ENCODE peak calls at places on chromosomes 11 and 22, in seven cellular contexts. Z, J, O, E, A, K and D are unnamed samples.

GRCh38 chr11:75441804-75442132 is 8.8 kb upstream of the KLHL35 start:
- DNase-seq in Z (no peak), J (peak; percentile 34), O (no peak), E (no peak), A (peak; percentile 65), K (no peak), D (no peak)

GRCh38 chr11:107123022-107123421 is 104.7 kb upstream of the GUCY1A2 start:
- DNase-seq in Z (no peak), J (no peak), O (no peak), E (no peak), A (no peak), K (no peak), D (no peak)

GRCh38 chr11:132220464-132220863 is 850.0 kb downstream of the NTM start:
- DNase-seq in Z (no peak), J (no peak), O (no peak), E (no peak), A (no peak), K (no peak), D (no peak)

GRCh38 chr11:43904737-43905515 is 24.3 kb downstream of the ALKBH3 start:
- DNase-seq in Z (no peak), J (no peak), O (no peak), E (no peak), A (no peak), K (no peak), D (no peak)

GRCh38 chr11:132234878-132235277 is 864.5 kb downstream of the NTM start:
- DNase-seq in Z (no peak), J (no peak), O (no peak), E (no peak), A (no peak), K (no peak), D (no peak)

GRCh38 chr11:102186836-102187235 is 76.6 kb downstream of the YAP1 start:
- DNase-seq in Z (no peak), J (no peak), O (no peak), E (no peak), A (no peak), K (no peak), D (no peak)

GRCh38 chr22:44147821-44148574 is 32.7 kb upstream of the PARVG start:
- DNase-seq in Z (no peak), J (no peak), O (no peak), E (peak; percentile 30), A (no peak), K (no peak), D (no peak)

GRCh38 chr22:29947410-29948387 is 64.7 kb downstream of the MTMR3 start:
- DNase-seq in Z (no peak), J (no peak), O (no peak), E (no peak), A (no peak), K (no peak), D (no peak)

GRCh38 chr22:37454857-37455686 is 27.8 kb upstream of the ELFN2 start:
- DNase-seq in Z (peak; percentile 55), J (no peak), O (no peak), E (no peak), A (no peak), K (no peak), D (no peak)

GRCh38 chr11:70689764-70690163 is 291.4 kb downstream of the CTTN start:
- DNase-seq in Z (no peak), J (no peak), O (no peak), E (no peak), A (no peak), K (no peak), D (no peak)

GRCh38 chr11:36478700-36479329 is 31.3 kb downstream of the TRAF6 start:
- DNase-seq in Z (peak; percentile 35), J (no peak), O (no peak), E (peak; percentile 30), A (no peak), K (no peak), D (peak; percentile 36)

GRCh38 chr11:63937713-63938480 is 905 bp upstream of the NAA40 start:
- DNase-seq in Z (peak; percentile 87), J (no peak), O (no peak), E (peak; percentile 32), A (no peak), K (no peak), D (no peak)

GRCh38 chr22:47366026-47366767 is 603.7 kb downstream of the TBC1D22A start:
- DNase-seq in Z (no peak), J (no peak), O (no peak), E (no peak), A (no peak), K (no peak), D (no peak)

GRCh38 chr11:863389-864117 is 20.9 kb downstream of the TSPAN4 start:
- DNase-seq in Z (no peak), J (no peak), O (no peak), E (no peak), A (no peak), K (no peak), D (no peak)
- TF ChIP-seq POLR2A in Z (no peak), J (no peak), O (no peak), E (no peak), A (no peak), K (no peak), D (no peak)

GRCh38 chr11:12668166-12668565 is 6.1 kb upstream of the TEAD1 start:
- DNase-seq in Z (no peak), J (no peak), O (no peak), E (no peak), A (no peak), K (no peak), D (no peak)
- H3K27ac ChIP-seq in Z (no peak overlapping the region), J (no peak overlapping the region), O (no peak overlapping the region), E (peak overlapping the region; percentile 21), A (no peak overlapping the region), K (no peak overlapping the region), D (no peak overlapping the region)

GRCh38 chr22:36166086-36166485 is 5.5 kb upstream of the APOL3 start:
- DNase-seq in Z (no peak), J (no peak), O (no peak), E (no peak), A (no peak), K (no peak), D (no peak)
- H3K4me1 ChIP-seq in Z (no peaks in the 10 kb centered on the region), J (no peaks in the 10 kb centered on the region), O (no peaks in the 10 kb centered on the region), E (peaks cover 14% of the 10 kb centered on the region), A (peaks cover 12% of the 10 kb centered on the region), K (no peaks in the 10 kb centered on the region), D (peaks cover 14% of the 10 kb centered on the region)

DNA sequence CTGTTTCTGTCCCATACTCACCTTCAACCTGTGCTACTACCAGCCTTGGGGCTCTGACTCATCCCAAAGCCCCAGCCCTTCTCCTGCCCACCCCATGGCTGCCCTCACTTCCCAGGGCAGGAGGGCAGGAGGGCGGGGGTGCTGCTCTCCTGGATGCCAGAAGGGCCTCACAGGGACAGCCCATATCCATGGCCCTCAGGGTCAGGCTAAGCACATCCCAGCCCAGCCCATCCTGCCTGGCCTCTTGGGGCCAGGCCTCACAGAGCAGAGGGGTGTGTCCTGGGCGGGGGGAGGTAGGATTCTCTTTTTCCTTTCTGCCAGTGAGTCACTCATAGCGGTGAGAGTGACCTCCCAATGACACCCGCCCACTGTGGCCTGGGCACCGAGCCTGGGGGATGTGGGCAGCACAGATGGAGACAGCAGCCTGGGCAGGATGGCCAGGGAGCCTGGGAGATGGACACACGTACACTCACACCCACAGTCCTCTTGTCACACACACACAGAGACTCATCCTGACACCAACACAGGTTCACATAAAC is 2.4 kb downstream of the LTBP3 start:
- DNase-seq in Z (peak; percentile 67), J (no peak), O (no peak), E (no peak), A (peak; percentile 74), K (peak; percentile 79), D (no peak)
- TF ChIP-seq POLR2A in Z (peak; percentile 11), J (peak; percentile 27), O (no peak), E (no peak), A (peak; percentile 15), K (no peak), D (no peak)

GRCh38 chr11:130451261-130452019 is 3.0 kb downstream of the ADAMTS15 start:
- DNase-seq in Z (no peak), J (no peak), O (no peak), E (no peak), A (peak; percentile 74), K (no peak), D (peak; percentile 41)
- H3K27ac ChIP-seq in Z (no peak overlapping the region), J (no peak overlapping the region), O (peak overlapping the region; percentile 81), E (peak overlapping the region; percentile 36), A (peak overlapping the region; percentile 87), K (peak overlapping the region; percentile 80), D (no peak overlapping the region)